ENCODE peak calls at places on chromosomes 3 and 15, in nine cellular contexts. X is naive thymus-derived CD4-positive, alpha-beta T cell; U is AG09309; V is HTR-8/SVneo; T is adrenal gland; C is glomerular endothelial cell; W is NCI-H69; Z is body of pancreas; O is NCI-H345. S is an unnamed sample.

GRCh38 chr3:142706308-142707127 is 17.3 kb upstream of the TRPC1 start:
- DNase-seq in X (no peak), U (no peak), V (no peak), T (no peak), C (no peak), W (no peak), Z (no peak), O (no peak), S (no peak)

GRCh38 chr15:75727031-75727531 is 14.4 kb upstream of the CSPG4 start:
- DNase-seq in X (no peak), U (no peak), V (no peak), T (no peak), C (no peak), W (no peak), Z (no peak), O (no peak), S (no peak)

GRCh38 chr3:25448750-25449684 is 21.0 kb downstream of the RARB start:
- DNase-seq in X (no peak), U (no peak), V (peak), T (peak), C (no peak), W (peak), Z (peak), O (peak), S (peak)

GRCh38 chr3:157115069-157116006 is 44.6 kb downstream of the CCNL1 start:
- DNase-seq in X (no peak), U (no peak), V (no peak), T (no peak), C (no peak), W (no peak), Z (no peak), O (no peak), S (no peak)

GRCh38 chr3:2568929-2569328 is 470.3 kb downstream of the CNTN4 start:
- DNase-seq in X (no peak), U (no peak), V (no peak), T (no peak), C (no peak), W (no peak), Z (no peak), O (no peak), S (peak)

GRCh38 chr3:177295116-177295515 is 97.8 kb upstream of the TBL1XR1 start:
- DNase-seq in X (no peak), U (no peak), V (no peak), T (no peak), C (no peak), W (no peak), Z (no peak), O (no peak), S (no peak)

GRCh38 chr3:138114431-138114918 is 933 bp downstream of the DZIP1L start:
- DNase-seq in X (no peak), U (no peak), V (peak), T (no peak), C (no peak), W (no peak), Z (no peak), O (no peak), S (no peak)

GRCh38 chr3:52323526-52324295 is 7.6 kb downstream of the DNAH1 start:
- DNase-seq in X (no peak), U (no peak), V (no peak), T (no peak), C (no peak), W (no peak), Z (no peak), O (no peak), S (no peak)

GRCh38 chr15:92770641-92771040 is 115.1 kb upstream of the FAM174B start:
- DNase-seq in X (no peak), U (no peak), V (no peak), T (no peak), C (no peak), W (no peak), Z (no peak), O (no peak), S (no peak)

GRCh38 chr15:99578809-99579208 is 13.0 kb downstream of the MEF2A start:
- DNase-seq in X (no peak), U (no peak), V (peak), T (no peak), C (no peak), W (peak), Z (no peak), O (no peak), S (no peak)

GRCh38 chr15:51193526-51193925 is 98.8 kb upstream of the TNFAIP8L3 start:
- DNase-seq in X (no peak), U (no peak), V (no peak), T (no peak), C (no peak), W (no peak), Z (no peak), O (no peak), S (no peak)

GRCh38 chr3:41045491-41045890 is 153.8 kb upstream of the CTNNB1 start:
- DNase-seq in X (no peak), U (no peak), V (no peak), T (no peak), C (no peak), W (no peak), Z (no peak), O (no peak), S (no peak)

GRCh38 chr3:13706451-13706850 is 157.5 kb downstream of the FBLN2 start:
- DNase-seq in X (no peak), U (no peak), V (no peak), T (no peak), C (no peak), W (no peak), Z (peak), O (no peak), S (no peak)

S was measured in NCI-H1105 treated with DMSO at 0.1 percent for 48 hours.